ENCODE peak calls at places on chromosomes 7 and 10, in four cellular contexts. One of them, this sample, is unnamed.

GRCh38 chr7:15323545-15323944 is 238.3 kb downstream of the AGMO start:
- DNase-seq in hypothalamus: no peak
- DNase-seq in activated CD4-positive, alpha-beta T cell treated with anti-CD3 and anti-CD28 coated beads for 48 hours: no peak
- DNase-seq in type B pancreatic cell: no peak
- DNase-seq in this sample: no peak

GRCh38 chr7:41890631-41891265 is 187.9 kb upstream of the INHBA start:
- DNase-seq in hypothalamus: no peak
- DNase-seq in activated CD4-positive, alpha-beta T cell treated with anti-CD3 and anti-CD28 coated beads for 48 hours: no peak
- DNase-seq in type B pancreatic cell: no peak
- DNase-seq in this sample: no peak

GRCh38 chr10:93261961-93262610 is 188.4 kb downstream of the CYP26A1 start:
- DNase-seq in hypothalamus: no peak
- DNase-seq in activated CD4-positive, alpha-beta T cell treated with anti-CD3 and anti-CD28 coated beads for 48 hours: no peak
- DNase-seq in type B pancreatic cell: no peak
- DNase-seq in this sample: no peak

GRCh38 chr10:82089327-82089726 is 214.3 kb downstream of the NRG3 start:
- DNase-seq in hypothalamus: peak
- DNase-seq in activated CD4-positive, alpha-beta T cell treated with anti-CD3 and anti-CD28 coated beads for 48 hours: no peak
- DNase-seq in type B pancreatic cell: no peak
- DNase-seq in this sample: no peak

GRCh38 chr10:88783734-88784133 is 18.8 kb upstream of the LIPM start:
- DNase-seq in hypothalamus: no peak
- DNase-seq in activated CD4-positive, alpha-beta T cell treated with anti-CD3 and anti-CD28 coated beads for 48 hours: no peak
- DNase-seq in type B pancreatic cell: no peak
- DNase-seq in this sample: no peak

GRCh38 chr7:99928994-99929729 is at the start of gene GJC3:
- DNase-seq in hypothalamus: peak
- DNase-seq in activated CD4-positive, alpha-beta T cell treated with anti-CD3 and anti-CD28 coated beads for 48 hours: peak
- DNase-seq in type B pancreatic cell: no peak
- DNase-seq in this sample: peak

GRCh38 chr10:50423448-50423847 is 172.1 kb upstream of the ASAH2 start:
- DNase-seq in hypothalamus: no peak
- DNase-seq in activated CD4-positive, alpha-beta T cell treated with anti-CD3 and anti-CD28 coated beads for 48 hours: no peak
- DNase-seq in type B pancreatic cell: no peak
- DNase-seq in this sample: no peak

GRCh38 chr7:8214162-8214897 is 47.6 kb downstream of the ICA1 start:
- DNase-seq in hypothalamus: no peak
- DNase-seq in activated CD4-positive, alpha-beta T cell treated with anti-CD3 and anti-CD28 coated beads for 48 hours: no peak
- DNase-seq in type B pancreatic cell: no peak
- DNase-seq in this sample: no peak

GRCh38 chr10:112124859-112125258 is 58.7 kb downstream of the GPAM start:
- DNase-seq in hypothalamus: no peak
- DNase-seq in activated CD4-positive, alpha-beta T cell treated with anti-CD3 and anti-CD28 coated beads for 48 hours: no peak
- DNase-seq in type B pancreatic cell: no peak
- DNase-seq in this sample: no peak

GRCh38 chr7:147578196-147578595 is 1012.4 kb upstream of the C7orf33 start:
- DNase-seq in hypothalamus: no peak
- DNase-seq in activated CD4-positive, alpha-beta T cell treated with anti-CD3 and anti-CD28 coated beads for 48 hours: no peak
- DNase-seq in type B pancreatic cell: no peak
- DNase-seq in this sample: no peak

GRCh38 chr10:84820121-84820520 is 491.7 kb downstream of the CCSER2 start:
- DNase-seq in hypothalamus: no peak
- DNase-seq in activated CD4-positive, alpha-beta T cell treated with anti-CD3 and anti-CD28 coated beads for 48 hours: no peak
- DNase-seq in type B pancreatic cell: no peak
- DNase-seq in this sample: no peak

GRCh38 chr10:25388862-25389206 is 214.0 kb downstream of the GPR158 start:
- DNase-seq in hypothalamus: no peak
- DNase-seq in activated CD4-positive, alpha-beta T cell treated with anti-CD3 and anti-CD28 coated beads for 48 hours: no peak
- DNase-seq in type B pancreatic cell: no peak
- DNase-seq in this sample: no peak

GRCh38 chr7:81190997-81191747 is 272.3 kb upstream of the SEMA3C start:
- DNase-seq in hypothalamus: no peak
- DNase-seq in activated CD4-positive, alpha-beta T cell treated with anti-CD3 and anti-CD28 coated beads for 48 hours: no peak
- DNase-seq in type B pancreatic cell: no peak
- DNase-seq in this sample: no peak

GRCh38 chr10:47257396-47258120 is 42.4 kb upstream of the GDF10 start:
- DNase-seq in hypothalamus: no peak
- DNase-seq in activated CD4-positive, alpha-beta T cell treated with anti-CD3 and anti-CD28 coated beads for 48 hours: no peak
- DNase-seq in type B pancreatic cell: no peak
- DNase-seq in this sample: no peak

GRCh38 chr7:128152721-128153120 is 88.4 kb upstream of the LEP start:
- DNase-seq in hypothalamus: no peak
- DNase-seq in activated CD4-positive, alpha-beta T cell treated with anti-CD3 and anti-CD28 coated beads for 48 hours: no peak
- DNase-seq in type B pancreatic cell: no peak
- DNase-seq in this sample: no peak

GRCh38 chr7:48006866-48007265 is 22.0 kb downstream of the SUN3 start:
- DNase-seq in hypothalamus: no peak
- DNase-seq in activated CD4-positive, alpha-beta T cell treated with anti-CD3 and anti-CD28 coated beads for 48 hours: no peak
- DNase-seq in type B pancreatic cell: no peak
- DNase-seq in this sample: no peak

GRCh38 chr7:78607099-78607498 is 808.5 kb downstream of the PHTF2 start:
- DNase-seq in hypothalamus: no peak
- DNase-seq in activated CD4-positive, alpha-beta T cell treated with anti-CD3 and anti-CD28 coated beads for 48 hours: no peak
- DNase-seq in type B pancreatic cell: no peak
- DNase-seq in this sample: no peak

GRCh38 chr7:27130540-27131389 is at the start of gene HOXA4:
- DNase-seq in hypothalamus: no peak
- DNase-seq in activated CD4-positive, alpha-beta T cell treated with anti-CD3 and anti-CD28 coated beads for 48 hours: peak
- DNase-seq in type B pancreatic cell: peak
- DNase-seq in this sample: no peak

GRCh38 chr7:31074403-31074802 is 22.3 kb downstream of the ADCYAP1R1 start:
- DNase-seq in hypothalamus: no peak
- DNase-seq in activated CD4-positive, alpha-beta T cell treated with anti-CD3 and anti-CD28 coated beads for 48 hours: no peak
- DNase-seq in type B pancreatic cell: no peak
- DNase-seq in this sample: peak

This sample was measured in occipital lobe.